ENCODE peak calls at places on chromosomes 11 and 22, in six cellular contexts. C is Panc1, F is iris pigment epithelial cell, G is NT2/D1, Y is hippocampal formation, V is upper lobe of right lung. P is an unnamed sample.
A peak's percentile ranks its signal among the peaks of the same experiment; 100 is the strongest.

GRCh38 chr22:39661501-39661841 is 90.9 kb downstream of the CACNA1I start:
- DNase-seq in F (no peak), C (no peak), V (no peak), Y (no peak), G (no peak), P (no peak)

GRCh38 chr11:88553204-88553603 is 215.7 kb upstream of the CTSC start:
- DNase-seq in F (no peak), V (no peak), Y (no peak), C (no peak), G (no peak), P (no peak)

GRCh38 chr11:11155962-11156815 is 196.9 kb downstream of the CSNK2A3 start:
- DNase-seq in G (no peak), Y (no peak), F (no peak), C (no peak), V (no peak), P (no peak)

GRCh38 chr11:19553683-19554333 is 158.8 kb upstream of the NAV2 start:
- DNase-seq in G (peak; percentile 60), C (peak; percentile 18), Y (peak; percentile 84), F (peak; percentile 59), V (peak; percentile 84), P (peak; percentile 73)

GRCh38 chr11:116108161-116108560 is 603.9 kb upstream of the CADM1 start:
- DNase-seq in C (no peak), V (no peak), Y (no peak), G (no peak), F (no peak), P (no peak)

GRCh38 chr11:2750601-2751522 is 51.1 kb upstream of the KCNQ1OT1 start:
- DNase-seq in F (peak; percentile 7), V (peak; percentile 56), G (no peak), C (no peak), Y (no peak), P (peak; percentile 54)

GRCh38 chr11:17887779-17888178 is 125.1 kb downstream of the SERGEF start:
- DNase-seq in V (no peak), C (no peak), G (no peak), F (peak; percentile 77), Y (no peak), P (no peak)

GRCh38 chr11:112523477-112523876 is 262.8 kb upstream of the PLET1 start:
- DNase-seq in V (no peak), G (no peak), C (no peak), F (no peak), Y (peak; percentile 84), P (no peak)

GRCh38 chr22:38180841-38181452 is 683 bp downstream of the PLA2G6 start:
- DNase-seq in F (no peak), V (peak; percentile 86), Y (no peak), G (no peak), C (no peak), P (peak; percentile 70)

GRCh38 chr11:106021181-106021966 is 666 bp downstream of the MSANTD4 start:
- DNase-seq in Y (peak; percentile 17), V (no peak), F (peak; percentile 61), C (no peak), G (no peak), P (no peak)

GRCh38 chr22:39256186-39256552 is 11.4 kb upstream of the PDGFB start:
- DNase-seq in F (no peak), G (no peak), Y (no peak), C (no peak), V (no peak), P (peak; percentile 51)